ENCODE peak calls at places on chromosomes 7 and 10, in five cellular contexts. J, P, L, M and Q are unnamed samples.

GRCh38 chr7:108246227-108246837 is 116.2 kb upstream of the LAMB4 start:
- DNase-seq in J (peak), P (no peak), L (peak), M (no peak), Q (peak)

GRCh38 chr7:17946591-17946990 is 6.3 kb upstream of the SNX13 start:
- DNase-seq in J (no peak), P (no peak), L (no peak), M (no peak), Q (no peak)

GRCh38 chr7:47488969-47489342 is 93.0 kb downstream of the TNS3 start:
- DNase-seq in J (no peak), P (no peak), L (peak), M (no peak), Q (peak)

GRCh38 chr10:113019692-113020424 is 69.8 kb downstream of the TCF7L2 start:
- DNase-seq in J (no peak), P (no peak), L (no peak), M (no peak), Q (peak)

GRCh38 chr10:128606041-128606440 is 479.8 kb upstream of the MKI67 start:
- DNase-seq in J (no peak), P (no peak), L (no peak), M (no peak), Q (no peak)

GRCh38 chr10:18246967-18247366 is 106.7 kb downstream of the CACNB2 start:
- DNase-seq in J (no peak), P (no peak), L (no peak), M (no peak), Q (no peak)

GRCh38 chr7:43869018-43869897 is at the start of gene MRPS24:
- DNase-seq in J (peak), P (peak), L (peak), M (peak), Q (peak)

GRCh38 chr10:6269953-6270867 is 67.5 kb downstream of the PFKFB3 start:
- DNase-seq in J (peak), P (no peak), L (peak), M (no peak), Q (no peak)

GRCh38 chr10:103661198-103661950 is 167.9 kb downstream of the NEURL1 start:
- DNase-seq in J (peak), P (peak), L (peak), M (peak), Q (peak)

GRCh38 chr7:5428470-5429252 is 5.0 kb upstream of the TNRC18 start:
- DNase-seq in J (peak), P (no peak), L (peak), M (no peak), Q (no peak)

GRCh38 chr10:95502377-95502776 is 58.8 kb downstream of the SORBS1 start:
- DNase-seq in J (no peak), P (no peak), L (no peak), M (no peak), Q (no peak)

GRCh38 chr10:95503526-95503925 is 57.6 kb downstream of the SORBS1 start:
- DNase-seq in J (no peak), P (no peak), L (no peak), M (no peak), Q (no peak)

GRCh38 chr10:95504187-95504800 is 56.9 kb downstream of the SORBS1 start:
- DNase-seq in J (no peak), P (no peak), L (no peak), M (no peak), Q (no peak)

GRCh38 chr10:95501203-95502094 is 59.7 kb downstream of the SORBS1 start:
- DNase-seq in J (no peak), P (no peak), L (no peak), M (no peak), Q (no peak)

DNA sequence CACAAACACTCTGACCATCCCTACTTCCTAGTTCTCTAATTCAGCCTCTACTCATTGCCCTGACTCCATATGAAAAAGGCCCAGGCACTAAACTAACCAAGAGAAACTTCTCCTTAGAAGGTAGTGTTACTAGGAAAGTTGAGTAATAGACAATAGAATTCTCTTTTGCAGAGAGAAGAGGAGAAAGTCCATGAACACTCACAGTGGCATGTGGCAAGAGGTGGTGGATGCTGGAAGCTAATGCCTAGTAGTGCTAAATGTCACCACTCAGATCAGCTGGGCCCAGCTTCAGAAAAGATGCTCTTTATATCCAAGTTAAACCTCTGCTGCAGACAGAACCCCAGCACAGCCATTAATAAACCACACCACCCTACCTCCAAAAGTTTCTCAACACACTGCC is 58.2 kb downstream of the SORBS1 start:
- DNase-seq in J (no peak), P (no peak), L (no peak), M (no peak), Q (no peak)
- H4K91ac ChIP-seq in J (no peak), P (no peak), L (no peak), M (no peak), Q (no peak)

GRCh38 chr10:36489181-36489927 is 636.0 kb upstream of the ANKRD30A start:
- DNase-seq in J (peak), P (no peak), L (no peak), M (no peak), Q (no peak)
- H2BK15ac ChIP-seq in J (peak), P (no peak), L (no peak), M (no peak), Q (no peak)

GRCh38 chr7:32891800-32892520 is 400 bp upstream of the KBTBD2 start:
- DNase-seq in J (peak), P (peak), L (peak), M (peak), Q (peak)
- H4K91ac ChIP-seq in J (peak), P (no peak), L (peak), M (peak), Q (no peak)

DNA sequence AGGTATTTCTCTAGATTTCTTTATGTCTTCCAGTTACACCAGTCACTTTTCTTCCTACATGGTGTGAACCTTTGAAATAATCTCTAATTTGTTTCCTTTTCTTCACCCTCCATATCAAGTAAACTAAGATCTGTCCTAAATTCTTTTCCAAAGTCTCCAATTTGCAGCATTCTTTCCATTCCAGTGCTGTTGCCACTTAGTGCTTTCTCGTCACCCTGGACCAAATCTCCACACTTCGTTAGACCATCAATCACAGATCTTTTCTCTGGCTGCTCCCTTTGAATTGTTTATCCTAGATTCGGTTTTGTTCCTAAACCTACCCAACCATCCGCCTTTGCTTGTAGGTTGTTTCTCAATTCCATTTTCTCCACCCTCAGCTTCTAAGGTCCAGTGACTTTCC is 74.7 kb downstream of the DYNC1I1 start:
- DNase-seq in J (no peak), P (no peak), L (no peak), M (no peak), Q (no peak)
- H2BK15ac ChIP-seq in J (no peak), P (no peak), L (no peak), M (no peak), Q (no peak)